ENCODE peak calls at places on chromosomes 16 and 17, in eight cellular contexts. R is substantia nigra; U is effector memory CD4-positive, alpha-beta T cell; L is H7; I is DMS53; T is T-helper 1 cell; G is hepatocyte; O is EH. K is an unnamed sample.

GRCh38 chr17:40058865-40059264 is 3.9 kb upstream of the THRA start:
- DNase-seq in T (no peak), G (no peak), O (no peak), I (no peak), U (no peak), R (no peak), L (no peak), K (no peak)

GRCh38 chr17:50272246-50272645 is 2.0 kb upstream of the TMEM92 start:
- DNase-seq in U (no peak), G (peak), T (no peak), L (peak), R (no peak), I (no peak), O (no peak), K (no peak)

GRCh38 chr16:30925646-30926332 is 2.4 kb downstream of the FBXL19 start:
- DNase-seq in R (no peak), U (no peak), T (no peak), L (peak), I (no peak), O (no peak), G (peak), K (no peak)

GRCh38 chr16:79182618-79183017 is 417.9 kb downstream of the MAF start:
- DNase-seq in R (no peak), U (no peak), G (no peak), O (no peak), L (no peak), T (no peak), I (no peak), K (no peak)

GRCh38 chr17:43753488-43754129 is 5.0 kb downstream of the SOST start:
- DNase-seq in U (no peak), R (no peak), I (no peak), O (peak), L (no peak), G (no peak), T (peak), K (no peak)

GRCh38 chr17:72205801-72206200 is 85.0 kb downstream of the SOX9 start:
- DNase-seq in R (no peak), T (no peak), I (no peak), L (no peak), U (no peak), G (no peak), O (no peak), K (no peak)

GRCh38 chr16:84414789-84415326 is 46.5 kb downstream of the ATP2C2 start:
- DNase-seq in T (no peak), U (no peak), R (no peak), L (no peak), O (no peak), I (no peak), G (no peak), K (no peak)

GRCh38 chr16:10688726-10689125 is 6.0 kb downstream of the TEKT5 start:
- DNase-seq in L (no peak), T (no peak), R (no peak), U (no peak), O (no peak), I (peak), G (no peak), K (no peak)

GRCh38 chr16:86949630-86950029 is 367.6 kb downstream of the C16orf95 start:
- DNase-seq in I (no peak), O (no peak), R (no peak), U (no peak), G (no peak), T (no peak), L (no peak), K (no peak)

GRCh38 chr17:44122825-44123355 is 551 bp downstream of the HDAC5 start:
- DNase-seq in O (no peak), T (no peak), I (peak), U (no peak), L (peak), G (no peak), R (no peak), K (peak)

GRCh38 chr17:46191332-46192210 is 1.7 kb downstream of the KANSL1 start:
- DNase-seq in G (peak), O (peak), T (peak), U (no peak), L (peak), R (no peak), I (peak), K (no peak)

GRCh38 chr17:39579318-39580081 is 28.2 kb downstream of the NEUROD2 start:
- DNase-seq in O (no peak), L (peak), R (no peak), T (no peak), G (no peak), I (no peak), U (no peak), K (no peak)

GRCh38 chr17:13460646-13461045 is 141.1 kb downstream of the HS3ST3A1 start:
- DNase-seq in I (no peak), U (no peak), T (no peak), L (no peak), O (no peak), R (no peak), G (no peak), K (no peak)

GRCh38 chr17:39000021-39000601 is 32.9 kb upstream of the FBXO47 start:
- DNase-seq in R (no peak), G (no peak), U (no peak), I (no peak), O (peak), T (no peak), L (no peak), K (no peak)

K was measured in activated naive CD4-positive, alpha-beta T cell.